ENCODE peak calls at places on chromosomes 6 and 20, in eight cellular contexts. I is fibroblast of mammary gland, X is epithelial cell of esophagus, K is brain pericyte, V is IMR-90, F is MV-4-11, E is RWPE1, A is ELR. O is an unnamed sample.

GRCh38 chr6:44304282-44305199 is 8.6 kb downstream of the AARS2 start:
- DNase-seq in F (peak; percentile 25), V (peak; percentile 35), X (peak; percentile 39), I (peak; percentile 55), A (peak; percentile 59), E (peak; percentile 28), K (no peak), O (peak; percentile 51)

GRCh38 chr6:35717449-35718353 is 19.1 kb upstream of the ARMC12 start:
- DNase-seq in I (no peak), V (no peak), E (no peak), A (no peak), X (no peak), F (peak; percentile 56), K (no peak), O (no peak)

GRCh38 chr6:138116661-138116999 is 9.4 kb upstream of the PERP start:
- DNase-seq in K (no peak), X (no peak), F (no peak), V (no peak), A (no peak), E (no peak), I (no peak), O (no peak)

GRCh38 chr6:131950767-131951575 is at the start of gene CCN2:
- DNase-seq in X (peak; percentile 88), V (peak; percentile 100), K (peak; percentile 47), F (no peak), I (peak; percentile 91), A (peak; percentile 98), E (peak; percentile 94), O (peak; percentile 90)

GRCh38 chr6:137808191-137808590 is 58.9 kb upstream of the TNFAIP3 start:
- DNase-seq in A (peak; percentile 93), K (no peak), I (peak; percentile 85), F (no peak), X (peak; percentile 92), E (peak; percentile 84), V (peak; percentile 80), O (no peak)

GRCh38 chr6:65558071-65558470 is 149.0 kb downstream of the EYS start:
- DNase-seq in I (no peak), F (no peak), E (no peak), X (no peak), K (no peak), A (no peak), V (no peak), O (no peak)

GRCh38 chr6:75158176-75158575 is 47.7 kb downstream of the COL12A1 start:
- DNase-seq in X (no peak), V (no peak), F (no peak), A (no peak), I (peak; percentile 19), E (no peak), K (no peak), O (no peak)

GRCh38 chr6:144234399-144234798 is 50.7 kb upstream of the UTRN start:
- DNase-seq in F (no peak), X (no peak), K (no peak), I (no peak), A (no peak), V (no peak), E (no peak), O (no peak)

GRCh38 chr6:18465410-18466154 is 78.4 kb downstream of the RNF144B start:
- DNase-seq in K (peak; percentile 2), E (no peak), F (no peak), I (no peak), V (no peak), A (no peak), X (no peak), O (peak; percentile 52)

GRCh38 chr6:126672654-126673053 is 332.7 kb downstream of the CENPW start:
- DNase-seq in X (no peak), A (no peak), I (peak; percentile 76), K (no peak), F (no peak), E (no peak), V (no peak), O (no peak)

GRCh38 chr6:148169701-148170100 is 172.9 kb upstream of the SASH1 start:
- DNase-seq in I (no peak), X (no peak), E (no peak), K (no peak), A (no peak), F (no peak), V (no peak), O (no peak)

GRCh38 chr20:50233325-50234212 is 42.9 kb downstream of the CEBPB start:
- DNase-seq in K (no peak), F (no peak), X (no peak), I (no peak), V (no peak), A (no peak), E (no peak), O (no peak)

GRCh38 chr6:814378-815347 is 121.7 kb upstream of the EXOC2 start:
- DNase-seq in E (no peak), F (no peak), A (no peak), K (no peak), V (no peak), X (no peak), I (no peak), O (no peak)

GRCh38 chr6:132236744-132237143 is 164.5 kb downstream of the MOXD1 start:
- DNase-seq in A (no peak), X (no peak), I (peak; percentile 28), E (no peak), V (peak; percentile 51), K (no peak), F (no peak), O (no peak)

GRCh38 chr6:42831237-42831636 is 48.2 kb upstream of the RPL7L1 start:
- DNase-seq in F (peak; percentile 62), X (no peak), A (peak; percentile 8), I (no peak), V (peak; percentile 24), E (no peak), K (no peak), O (no peak)

GRCh38 chr6:105257350-105257749 is 77.5 kb upstream of the POPDC3 start:
- DNase-seq in V (no peak), A (no peak), I (no peak), E (no peak), F (no peak), K (no peak), X (no peak), O (no peak)

GRCh38 chr20:43513298-43514061 is 6.0 kb downstream of the L3MBTL1 start:
- DNase-seq in X (peak; percentile 40), I (no peak), A (no peak), F (no peak), V (no peak), K (no peak), E (peak; percentile 51), O (no peak)

GRCh38 chr20:10910535-10911239 is 236.9 kb upstream of the JAG1 start:
- DNase-seq in X (no peak), I (no peak), V (no peak), E (no peak), F (no peak), K (no peak), A (no peak), O (no peak)

GRCh38 chr6:159979136-159979874 is 10.4 kb downstream of the IGF2R start:
- DNase-seq in I (peak; percentile 65), F (peak; percentile 95), E (peak; percentile 77), X (peak; percentile 88), K (no peak), V (peak; percentile 37), A (peak; percentile 78), O (peak; percentile 85)

GRCh38 chr6:169851641-169852503 is 100.5 kb downstream of the ERMARD start:
- DNase-seq in A (peak; percentile 51), X (peak; percentile 80), V (no peak), K (no peak), I (no peak), F (peak; percentile 20), E (peak; percentile 62), O (peak; percentile 98)

GRCh38 chr6:34145161-34146020 is 496 bp downstream of the GRM4 start:
- DNase-seq in X (peak; percentile 63), E (peak; percentile 34), I (peak; percentile 31), F (no peak), K (no peak), V (peak; percentile 46), A (peak; percentile 49), O (peak; percentile 61)

GRCh38 chr6:150711584-150712501 is 112.2 kb downstream of the PLEKHG1 start:
- DNase-seq in E (no peak), K (no peak), X (peak; percentile 37), V (no peak), F (no peak), A (no peak), I (no peak), O (no peak)

GRCh38 chr20:23336476-23336875 is 14.1 kb upstream of the NXT1 start:
- DNase-seq in F (no peak), I (no peak), V (no peak), E (no peak), A (no peak), K (no peak), X (no peak), O (no peak)

GRCh38 chr6:47690209-47690608 is 8.2 kb upstream of the ADGRF4 start:
- DNase-seq in E (no peak), A (peak; percentile 10), K (no peak), F (no peak), I (no peak), X (peak; percentile 30), V (no peak), O (no peak)

GRCh38 chr20:58508762-58509395 is 6.3 kb downstream of the APCDD1L start:
- DNase-seq in E (no peak), F (no peak), A (no peak), V (no peak), I (no peak), X (no peak), K (no peak), O (no peak)